ENCODE peak calls at places on chromosomes 1 and 21, in four cellular contexts. V is transverse colon; R is T-helper 2 cell treated with Interferon-gamma antibody and Interleukin-4, amounts not matched to agents 5 μg/mL and 100 μg/mL, for 36 hours; U is stimulated activated CD4-positive, alpha-beta T cell treated with anti-CD3 and anti-CD28 coated beads, Interleukin-1b, Interleukin-23, amount 100 ng/mL, for 48 hours. P is an unnamed sample.

GRCh38 chr1:6000444-6001288 is 8.4 kb upstream of the NPHP4 start:
- DNase-seq in R (no peak), U (no peak), V (no peak), P (no peak)

GRCh38 chr1:45846931-45847330 is 43.5 kb downstream of the MAST2 start:
- DNase-seq in U (no peak), V (no peak), R (no peak), P (no peak)

GRCh38 chr1:239719642-239720258 is 333.4 kb downstream of the CHRM3 start:
- DNase-seq in V (peak), U (peak), R (peak), P (peak)

GRCh38 chr1:170856455-170856854 is 78.9 kb upstream of the MROH9 start:
- DNase-seq in V (no peak), R (no peak), U (no peak), P (no peak)

GRCh38 chr1:221816899-221817298 is 75.0 kb upstream of the DUSP10 start:
- DNase-seq in R (no peak), V (no peak), U (no peak), P (no peak)

GRCh38 chr1:213371769-213372619 is 321.0 kb downstream of the RPS6KC1 start:
- DNase-seq in R (no peak), U (no peak), V (no peak), P (no peak)

GRCh38 chr1:154663656-154664055 is 55.7 kb upstream of the ADAR start:
- DNase-seq in U (no peak), R (no peak), V (no peak), P (no peak)

GRCh38 chr1:21950734-21951575 is 13.8 kb upstream of the HSPG2 start:
- DNase-seq in R (no peak), V (no peak), U (no peak), P (no peak)

GRCh38 chr1:226217273-226217672 is 6.2 kb upstream of the MIXL1 start:
- DNase-seq in R (no peak), U (no peak), V (no peak), P (no peak)

GRCh38 chr1:67791686-67792475 is 41.4 kb downstream of the GNG12 start:
- DNase-seq in R (no peak), V (no peak), U (no peak), P (no peak)

GRCh38 chr1:22598736-22599135 is 35.4 kb downstream of the EPHA8 start:
- DNase-seq in U (no peak), V (no peak), R (no peak), P (no peak)

GRCh38 chr1:1202831-1203560 is 3.4 kb downstream of the TNFRSF18 start:
- DNase-seq in R (no peak), U (peak), V (no peak), P (no peak)

GRCh38 chr1:232428781-232429530 is 201.0 kb downstream of the SIPA1L2 start:
- DNase-seq in U (no peak), V (no peak), R (no peak), P (no peak)

GRCh38 chr1:222040163-222040900 is 298.4 kb upstream of the DUSP10 start:
- DNase-seq in R (no peak), U (no peak), V (no peak), P (no peak)

GRCh38 chr1:47598357-47598756 is 160.5 kb downstream of the FOXD2 start:
- DNase-seq in R (no peak), V (no peak), U (no peak), P (no peak)

GRCh38 chr1:247385283-247385682 is 30.7 kb upstream of the NLRP3 start:
- DNase-seq in U (no peak), V (no peak), R (no peak), P (no peak)

GRCh38 chr1:28395181-28395580 is 25.6 kb downstream of the PHACTR4 start:
- DNase-seq in U (no peak), R (no peak), V (no peak), P (no peak)

GRCh38 chr21:32611471-32611997 is 643 bp downstream of the CFAP298 start:
- DNase-seq in R (peak), V (peak), U (peak), P (peak)

GRCh38 chr1:33306561-33307493 is 14.1 kb downstream of the A3GALT2 start:
- DNase-seq in V (no peak), U (peak), R (no peak), P (no peak)

GRCh38 chr1:187819081-187819480 is 990.3 kb downstream of the PLA2G4A start:
- DNase-seq in R (no peak), U (no peak), V (no peak), P (no peak)

GRCh38 chr1:175511496-175511895 is 231.9 kb downstream of the TNR start:
- DNase-seq in V (no peak), U (no peak), R (no peak), P (no peak)

GRCh38 chr1:34736711-34737110 is 18.1 kb upstream of the GJB5 start:
- DNase-seq in V (no peak), U (no peak), R (no peak), P (no peak)

GRCh38 chr1:30718636-30719405 is 4.6 kb downstream of the MATN1 start:
- DNase-seq in U (peak), R (peak), V (peak), P (peak)

GRCh38 chr21:29436143-29436542 is 137.4 kb downstream of the BACH1 start:
- DNase-seq in R (no peak), U (peak), V (no peak), P (no peak)

GRCh38 chr1:202286622-202287097 is 55.1 kb downstream of the UBE2T start:
- DNase-seq in U (no peak), V (no peak), R (no peak), P (no peak)

P was measured in colonic mucosa.